ENCODE peak calls at places on chromosomes 4 and X, in ten cellular contexts. A, X, M, R, S, Y, I, Z, F and O are unnamed samples.

GRCh38 chr4:154604696-154605200 is 7.7 kb downstream of the FGG start:
- DNase-seq in A (no peak), X (no peak), M (no peak), R (no peak), S (no peak), Y (no peak), I (no peak), Z (no peak), F (no peak), O (no peak)

GRCh38 chr4:48334900-48335384 is 6.4 kb upstream of the SLAIN2 start:
- DNase-seq in A (no peak), X (no peak), M (no peak), R (no peak), S (no peak), Y (no peak), I (peak), Z (no peak), F (no peak), O (no peak)

GRCh38 chr4:119559044-119559647 is 69.5 kb downstream of the PDE5A start:
- DNase-seq in A (no peak), X (no peak), M (peak), R (peak), S (peak), Y (peak), I (peak), Z (no peak), F (no peak), O (peak)

GRCh38 chr4:153084939-153085630 is 119.2 kb upstream of the TRIM2 start:
- DNase-seq in A (peak), X (peak), M (peak), R (peak), S (peak), Y (peak), I (peak), Z (peak), F (peak), O (no peak)

GRCh38 chr4:38266616-38267015 is 306.4 kb downstream of the PTTG2 start:
- DNase-seq in A (no peak), X (no peak), M (no peak), R (no peak), S (no peak), Y (peak), I (no peak), Z (peak), F (no peak), O (no peak)

GRCh38 chr4:104615496-104615895 is 120.8 kb upstream of the CXXC4 start:
- DNase-seq in A (no peak), X (no peak), M (no peak), R (no peak), S (no peak), Y (no peak), I (no peak), Z (no peak), F (no peak), O (no peak)

GRCh38 chr4:189021831-189022230 is 882.6 kb downstream of the TRIML1 start:
- DNase-seq in A (no peak), X (no peak), M (no peak), R (peak), S (peak), Y (peak), I (peak), Z (no peak), F (peak), O (no peak)

GRCh38 chr4:139576219-139576618 is 20.2 kb upstream of the SETD7 start:
- DNase-seq in A (no peak), X (no peak), M (no peak), R (no peak), S (peak), Y (no peak), I (peak), Z (no peak), F (no peak), O (no peak)

GRCh38 chrX:46015653-46016052 is 529.6 kb downstream of the ZNF674 start:
- DNase-seq in A (no peak), X (no peak), M (no peak), R (no peak), S (no peak), Y (no peak), I (no peak), Z (no peak), F (no peak), O (no peak)

GRCh38 chr4:88040707-88041106 is 33.3 kb downstream of the PKD2 start:
- DNase-seq in A (no peak), X (no peak), M (no peak), R (no peak), S (no peak), Y (no peak), I (no peak), Z (no peak), F (no peak), O (no peak)

GRCh38 chr4:7719354-7720174 is 220.1 kb downstream of the AFAP1 start:
- DNase-seq in A (peak), X (peak), M (no peak), R (peak), S (peak), Y (peak), I (peak), Z (no peak), F (no peak), O (no peak)

GRCh38 chr4:56245547-56246229 is 141.6 kb downstream of the AASDH start:
- DNase-seq in A (no peak), X (no peak), M (no peak), R (peak), S (no peak), Y (peak), I (no peak), Z (no peak), F (no peak), O (no peak)

GRCh38 chr4:609400-610050 is 15.8 kb upstream of the PDE6B start:
- DNase-seq in A (no peak), X (no peak), M (no peak), R (no peak), S (no peak), Y (no peak), I (no peak), Z (no peak), F (no peak), O (no peak)

GRCh38 chr4:185395255-185395955 is at the start of gene LRP2BP:
- DNase-seq in A (no peak), X (no peak), M (peak), R (no peak), S (no peak), Y (no peak), I (peak), Z (no peak), F (no peak), O (peak)

GRCh38 chrX:43718956-43719355 is 62.9 kb downstream of the MAOA start:
- DNase-seq in A (no peak), X (no peak), M (no peak), R (no peak), S (no peak), Y (no peak), I (no peak), Z (no peak), F (no peak), O (no peak)

GRCh38 chr4:24266014-24266413 is 318.3 kb downstream of the DHX15 start:
- DNase-seq in A (no peak), X (no peak), M (no peak), R (peak), S (no peak), Y (no peak), I (no peak), Z (no peak), F (no peak), O (no peak)

GRCh38 chrX:148448686-148449085 is 51.7 kb upstream of the AFF2 start:
- DNase-seq in A (no peak), X (no peak), M (no peak), R (no peak), S (no peak), Y (no peak), I (no peak), Z (peak), F (no peak), O (no peak)
- TF ChIP-seq CTCF in A (no peak), X (no peak), M (no peak), R (no peak), S (no peak), Y (no peak), I (no peak), Z (no peak), F (no peak), O (no peak)

GRCh38 chr4:5824635-5825034 is 68.3 kb downstream of the CRMP1 start:
- DNase-seq in A (peak), X (no peak), M (peak), R (peak), S (peak), Y (peak), I (peak), Z (peak), F (no peak), O (no peak)
- TF ChIP-seq CTCF in A (peak), X (peak), M (peak), R (peak), S (peak), Y (peak), I (peak), Z (peak), F (peak), O (peak)

GRCh38 chrX:105189093-105189492 is 31.4 kb downstream of the TEX13A start:
- DNase-seq in A (no peak), X (no peak), M (no peak), R (no peak), S (no peak), Y (no peak), I (no peak), Z (no peak), F (no peak), O (no peak)

GRCh38 chrX:105190252-105190853 is 30.1 kb downstream of the TEX13A start:
- DNase-seq in A (peak), X (no peak), M (peak), R (peak), S (peak), Y (peak), I (peak), Z (no peak), F (no peak), O (no peak)

GRCh38 chrX:105191878-105192277 is 28.6 kb downstream of the TEX13A start:
- DNase-seq in A (peak), X (no peak), M (peak), R (peak), S (peak), Y (peak), I (no peak), Z (no peak), F (no peak), O (no peak)
- TF ChIP-seq CTCF in A (no peak), X (peak), M (peak), R (peak), S (peak), Y (peak), I (peak), Z (peak), F (no peak), O (peak)

GRCh38 chrX:79515529-79515928 is 148.4 kb upstream of the ITM2A start:
- DNase-seq in A (no peak), X (no peak), M (no peak), R (peak), S (no peak), Y (no peak), I (no peak), Z (no peak), F (no peak), O (no peak)

GRCh38 chrX:79506001-79506400 is 138.9 kb upstream of the ITM2A start:
- DNase-seq in A (no peak), X (no peak), M (no peak), R (no peak), S (no peak), Y (no peak), I (no peak), Z (no peak), F (no peak), O (no peak)

GRCh38 chrX:79511799-79512198 is 144.7 kb upstream of the ITM2A start:
- DNase-seq in A (no peak), X (no peak), M (no peak), R (no peak), S (no peak), Y (no peak), I (no peak), Z (no peak), F (no peak), O (no peak)
- TF ChIP-seq CTCF in A (no peak), X (no peak), M (no peak), R (no peak), S (no peak), Y (no peak), I (no peak), Z (no peak), F (no peak), O (no peak)

GRCh38 chr4:74188912-74189311 is 31.0 kb downstream of the MTHFD2L start:
- DNase-seq in A (no peak), X (no peak), M (no peak), R (no peak), S (no peak), Y (no peak), I (no peak), Z (no peak), F (no peak), O (no peak)

GRCh38 chr4:74190919-74191397 is 33.0 kb downstream of the MTHFD2L start:
- DNase-seq in A (no peak), X (no peak), M (no peak), R (no peak), S (no peak), Y (no peak), I (no peak), Z (no peak), F (no peak), O (no peak)

GRCh38 chr4:74190332-74190731 is 32.4 kb downstream of the MTHFD2L start:
- DNase-seq in A (no peak), X (no peak), M (no peak), R (no peak), S (no peak), Y (no peak), I (no peak), Z (no peak), F (no peak), O (no peak)

GRCh38 chr4:74189331-74190043 is 31.6 kb downstream of the MTHFD2L start:
- DNase-seq in A (no peak), X (no peak), M (peak), R (peak), S (peak), Y (peak), I (peak), Z (peak), F (no peak), O (peak)
- TF ChIP-seq CTCF in A (peak), X (peak), M (peak), R (peak), S (peak), Y (peak), I (peak), Z (peak), F (peak), O (peak)

GRCh38 chr4:112770111-112770510 is 133.2 kb downstream of the LARP7 start:
- DNase-seq in A (no peak), X (no peak), M (no peak), R (peak), S (no peak), Y (no peak), I (no peak), Z (no peak), F (no peak), O (no peak)

GRCh38 chr4:112767386-112767785 is 130.4 kb downstream of the LARP7 start:
- DNase-seq in A (no peak), X (no peak), M (no peak), R (no peak), S (no peak), Y (no peak), I (no peak), Z (no peak), F (no peak), O (no peak)

GRCh38 chr4:112766422-112766821 is 129.5 kb downstream of the LARP7 start:
- DNase-seq in A (peak), X (no peak), M (peak), R (peak), S (peak), Y (peak), I (peak), Z (no peak), F (no peak), O (no peak)

DNA sequence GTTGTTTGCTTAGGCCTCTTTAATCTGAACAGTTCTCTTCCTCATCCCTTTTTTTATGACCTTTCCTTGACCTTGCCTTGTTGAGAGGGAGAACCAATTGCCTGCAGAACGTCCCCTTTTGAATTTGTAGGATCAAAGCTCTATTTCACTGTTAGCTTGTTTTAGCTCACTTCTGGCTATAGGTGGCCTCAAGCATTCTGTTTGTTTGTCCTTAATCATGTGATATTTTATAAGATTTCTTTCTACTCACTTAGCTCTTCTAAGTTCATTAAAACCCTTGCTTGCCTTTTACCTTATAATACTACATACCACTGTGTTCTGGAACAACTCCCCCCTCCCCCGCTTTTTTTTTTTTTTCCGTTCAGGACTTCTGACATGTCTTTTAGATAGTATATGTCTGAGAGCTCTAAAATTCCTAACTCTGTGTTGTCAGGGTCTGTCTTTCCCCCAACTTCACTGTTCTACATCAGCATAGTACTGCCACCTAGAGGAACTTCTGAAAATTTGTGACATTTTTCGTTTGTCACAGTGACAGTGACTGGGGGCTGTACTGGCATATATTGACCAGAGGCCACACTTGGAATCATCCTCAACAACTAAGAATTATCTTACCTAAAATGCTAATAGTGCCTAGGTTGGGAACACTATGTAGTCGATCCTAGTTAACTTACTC is 128.5 kb downstream of the LARP7 start:
- DNase-seq in A (no peak), X (no peak), M (peak), R (peak), S (peak), Y (peak), I (peak), Z (no peak), F (no peak), O (no peak)
- TF ChIP-seq CTCF in A (peak), X (peak), M (peak), R (peak), S (peak), Y (peak), I (peak), Z (peak), F (peak), O (peak)

DNA sequence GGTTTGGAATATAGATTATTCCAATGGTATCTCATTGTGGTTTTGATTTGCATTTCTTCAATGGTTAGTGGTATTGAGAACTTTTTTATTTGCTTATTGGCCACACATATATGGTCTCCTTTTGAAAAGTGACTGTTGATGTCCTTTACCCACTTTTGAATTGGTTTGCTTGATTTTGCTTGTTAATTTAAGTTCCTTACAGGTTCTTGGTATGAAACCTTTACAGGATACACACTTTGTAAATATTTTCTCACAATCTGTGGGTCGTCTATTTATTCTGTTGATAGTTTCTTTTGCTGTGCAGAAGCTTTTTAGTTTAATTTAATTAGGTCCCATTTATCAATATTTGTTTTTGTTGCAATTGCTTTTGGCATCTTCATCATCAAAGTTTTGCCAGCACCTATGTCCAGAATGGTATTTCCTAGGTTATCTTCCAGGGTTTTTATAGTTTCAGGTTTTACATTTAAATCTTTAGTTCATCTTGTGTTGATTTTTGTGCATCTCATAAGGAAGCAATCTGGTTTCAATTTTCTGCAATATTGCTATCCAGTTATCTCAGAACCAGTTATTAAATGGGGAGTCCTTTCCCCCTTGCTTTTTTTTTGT is 475.7 kb upstream of the PABPC4L start:
- DNase-seq in A (no peak), X (no peak), M (no peak), R (no peak), S (no peak), Y (no peak), I (no peak), Z (no peak), F (no peak), O (no peak)
- TF ChIP-seq CTCF in A (no peak), X (no peak), M (no peak), R (no peak), S (no peak), Y (no peak), I (no peak), Z (no peak), F (no peak), O (no peak)

GRCh38 chr4:98447648-98448047 is 186.5 kb downstream of the RAP1GDS1 start:
- DNase-seq in A (no peak), X (no peak), M (no peak), R (peak), S (peak), Y (no peak), I (no peak), Z (no peak), F (no peak), O (no peak)
- TF ChIP-seq CTCF in A (no peak), X (no peak), M (no peak), R (peak), S (peak), Y (no peak), I (no peak), Z (peak), F (no peak), O (no peak)

GRCh38 chr4:83490876-83491450 is 6.1 kb upstream of the ABRAXAS1 start:
- DNase-seq in A (peak), X (no peak), M (no peak), R (peak), S (peak), Y (peak), I (peak), Z (no peak), F (no peak), O (no peak)
- TF ChIP-seq CTCF in A (peak), X (peak), M (peak), R (peak), S (peak), Y (peak), I (peak), Z (peak), F (peak), O (peak)